ENCODE peak calls at places on chromosomes 16 and 17, in four cellular contexts. K is mesothelial cell of epicardium, S is dorsolateral prefrontal cortex, V is heart left ventricle. N is an unnamed sample.

GRCh38 chr17:36592316-36592710 is 634 bp downstream of the DHRS11 start:
- DNase-seq in S (peak; percentile 53), K (no peak), V (peak; percentile 40), N (peak; percentile 32)

GRCh38 chr16:5510819-5511370 is 413.3 kb upstream of the EEF2KMT start:
- DNase-seq in V (no peak), K (no peak), S (no peak), N (no peak)

GRCh38 chr16:3879887-3880564 is 487 bp downstream of the CREBBP start:
- DNase-seq in K (peak; percentile 77), S (peak; percentile 83), V (peak; percentile 82), N (no peak)

GRCh38 chr16:12802661-12803060 is 1.0 kb downstream of the CPPED1 start:
- DNase-seq in V (no peak), S (no peak), K (no peak), N (no peak)

GRCh38 chr16:70675851-70676513 is 9.9 kb downstream of the MTSS2 start:
- DNase-seq in S (peak; percentile 35), V (peak; percentile 38), K (no peak), N (no peak)

GRCh38 chr16:25064967-25065366 is 46.6 kb upstream of the LCMT1 start:
- DNase-seq in V (no peak), S (no peak), K (no peak), N (peak; percentile 55)

GRCh38 chr16:51449441-51449840 is 298.4 kb upstream of the SALL1 start:
- DNase-seq in K (no peak), V (no peak), S (no peak), N (no peak)

GRCh38 chr16:21701271-21701670 is 37.5 kb downstream of the OTOA start:
- DNase-seq in K (no peak), V (no peak), S (no peak), N (no peak)

GRCh38 chr17:58452738-58453137 is 35.4 kb upstream of the RNF43 start:
- DNase-seq in K (no peak), V (no peak), S (no peak), N (peak; percentile 9)

GRCh38 chr17:81049372-81049911 is 14.5 kb downstream of the BAIAP2 start:
- DNase-seq in V (no peak), S (no peak), K (no peak), N (no peak)

GRCh38 chr16:87308826-87309225 is 8.4 kb downstream of the C16orf95 start:
- DNase-seq in S (no peak), V (no peak), K (no peak), N (no peak)

GRCh38 chr17:28908640-28909098 is 5.8 kb upstream of the DHRS13 start:
- DNase-seq in V (peak; percentile 41), K (no peak), S (peak; percentile 47), N (no peak)

GRCh38 chr16:68884867-68885266 is 41.5 kb downstream of the TANGO6 start:
- DNase-seq in V (no peak), S (no peak), K (no peak), N (no peak)

GRCh38 chr17:49361902-49362722 is at the start of gene ZNF652:
- DNase-seq in S (peak; percentile 93), V (peak; percentile 88), K (peak; percentile 97), N (peak; percentile 43)

GRCh38 chr17:49362723-49363117 is 670 bp upstream of the ZNF652 start:
- DNase-seq in S (no peak), K (no peak), V (no peak), N (no peak)

GRCh38 chr17:49363251-49363650 is 1.2 kb upstream of the ZNF652 start:
- DNase-seq in S (no peak), K (no peak), V (no peak), N (no peak)

GRCh38 chr17:49365667-49366066 is 3.6 kb upstream of the ZNF652 start:
- DNase-seq in S (peak; percentile 67), K (no peak), V (peak; percentile 38), N (no peak)

GRCh38 chr17:49364119-49364518 is 2.1 kb upstream of the ZNF652 start:
- DNase-seq in S (no peak), V (no peak), K (no peak), N (no peak)
- TF ChIP-seq CTCF in S (no peak), V (no peak), K (no peak), N (no peak)

GRCh38 chr17:7555320-7555948 is 3.1 kb upstream of the TNFSF13 start:
- DNase-seq in K (no peak), V (no peak), S (no peak), N (no peak)
- TF ChIP-seq CTCF in K (no peak), V (no peak), S (no peak), N (peak; percentile 31)

GRCh38 chr17:46851029-46851741 is at the start of gene WNT9B:
- DNase-seq in V (no peak), K (peak; percentile 76), S (peak; percentile 42), N (no peak)
- TF ChIP-seq CTCF in V (no peak), K (no peak), S (no peak), N (no peak)

GRCh38 chr17:78689029-78689428 is 93.0 kb downstream of the CYTH1 start:
- DNase-seq in S (no peak), V (no peak), K (no peak), N (no peak)
- TF ChIP-seq CTCF in S (peak; percentile 20), V (no peak), K (no peak), N (no peak)

DNA sequence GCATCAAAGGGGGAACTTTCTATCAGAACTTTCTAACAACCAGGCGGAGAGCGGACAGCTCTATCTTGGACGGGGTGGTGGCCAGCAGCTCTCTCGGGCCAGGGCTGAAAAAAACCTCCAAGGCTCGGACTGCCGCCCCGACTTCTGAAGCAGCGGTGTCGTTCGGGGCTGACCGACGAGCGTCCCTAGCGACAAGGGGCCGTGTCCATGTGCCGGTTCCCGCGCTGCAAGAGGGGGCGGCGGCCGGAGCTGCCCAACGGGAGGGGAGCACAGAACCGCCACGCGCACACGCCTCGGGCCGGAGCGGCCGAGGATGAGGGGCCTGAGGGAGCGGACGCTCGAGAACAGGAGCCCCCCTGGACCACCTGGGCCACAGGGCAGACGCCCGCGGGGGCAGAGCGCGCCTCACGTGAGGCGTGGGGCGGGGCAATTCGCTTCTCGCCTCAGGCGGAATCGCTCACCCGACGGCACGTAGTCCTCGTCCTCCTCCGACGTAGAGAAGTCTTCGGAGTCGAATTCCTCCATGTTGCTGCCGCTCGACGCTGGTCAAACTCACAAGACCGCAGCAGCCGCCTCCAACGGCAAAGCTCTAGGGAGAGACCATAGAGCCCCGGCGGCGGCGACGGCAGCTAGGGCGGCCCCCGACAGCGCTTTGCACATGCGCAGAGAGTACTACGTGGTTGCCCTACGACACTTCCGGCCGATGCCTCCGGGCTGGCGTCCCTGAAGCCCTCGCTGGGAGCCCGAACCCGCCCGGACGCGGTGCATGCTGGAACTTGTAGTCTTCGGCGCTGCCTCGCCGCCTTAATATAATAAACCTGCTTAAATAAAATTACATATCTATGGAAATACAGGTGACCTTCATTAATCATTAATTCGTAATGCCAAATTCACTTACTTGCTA is at the start of gene CFDP1:
- DNase-seq in V (peak; percentile 98), S (peak; percentile 96), K (peak; percentile 95), N (no peak)
- TF ChIP-seq CTCF in V (no peak), S (peak; percentile 28), K (no peak), N (no peak)

DNA sequence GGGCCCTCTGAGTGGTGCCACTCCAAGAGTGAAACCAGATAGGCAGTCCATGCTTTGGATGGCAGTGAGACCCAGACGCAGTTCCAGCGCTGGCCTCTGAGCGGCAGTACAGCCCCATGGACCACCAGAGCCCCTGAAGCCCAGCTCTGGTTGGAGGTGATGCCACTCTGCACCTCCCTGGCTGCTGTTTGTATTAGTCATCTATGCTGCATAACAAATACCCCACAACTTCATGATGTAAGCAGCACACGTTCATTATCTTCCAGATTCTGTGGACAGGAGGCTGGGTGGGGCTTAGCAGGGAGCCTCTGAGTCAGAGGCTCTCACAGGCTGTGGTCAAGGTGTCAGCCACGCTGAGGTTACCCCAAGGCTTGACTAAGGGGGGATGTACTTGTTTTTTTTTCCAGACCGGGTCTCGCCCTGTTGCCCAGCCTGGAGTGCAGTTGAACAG is 5.1 kb upstream of the NME4 start:
- DNase-seq in S (no peak), K (no peak), V (peak; percentile 39), N (no peak)
- TF ChIP-seq CTCF in S (peak; percentile 56), K (peak; percentile 43), V (peak; percentile 58), N (peak; percentile 88)

GRCh38 chr17:76547642-76548202 is 7.9 kb downstream of the PRCD start:
- DNase-seq in K (no peak), V (no peak), S (no peak), N (no peak)
- TF ChIP-seq CTCF in K (no peak), V (no peak), S (no peak), N (no peak)

DNA sequence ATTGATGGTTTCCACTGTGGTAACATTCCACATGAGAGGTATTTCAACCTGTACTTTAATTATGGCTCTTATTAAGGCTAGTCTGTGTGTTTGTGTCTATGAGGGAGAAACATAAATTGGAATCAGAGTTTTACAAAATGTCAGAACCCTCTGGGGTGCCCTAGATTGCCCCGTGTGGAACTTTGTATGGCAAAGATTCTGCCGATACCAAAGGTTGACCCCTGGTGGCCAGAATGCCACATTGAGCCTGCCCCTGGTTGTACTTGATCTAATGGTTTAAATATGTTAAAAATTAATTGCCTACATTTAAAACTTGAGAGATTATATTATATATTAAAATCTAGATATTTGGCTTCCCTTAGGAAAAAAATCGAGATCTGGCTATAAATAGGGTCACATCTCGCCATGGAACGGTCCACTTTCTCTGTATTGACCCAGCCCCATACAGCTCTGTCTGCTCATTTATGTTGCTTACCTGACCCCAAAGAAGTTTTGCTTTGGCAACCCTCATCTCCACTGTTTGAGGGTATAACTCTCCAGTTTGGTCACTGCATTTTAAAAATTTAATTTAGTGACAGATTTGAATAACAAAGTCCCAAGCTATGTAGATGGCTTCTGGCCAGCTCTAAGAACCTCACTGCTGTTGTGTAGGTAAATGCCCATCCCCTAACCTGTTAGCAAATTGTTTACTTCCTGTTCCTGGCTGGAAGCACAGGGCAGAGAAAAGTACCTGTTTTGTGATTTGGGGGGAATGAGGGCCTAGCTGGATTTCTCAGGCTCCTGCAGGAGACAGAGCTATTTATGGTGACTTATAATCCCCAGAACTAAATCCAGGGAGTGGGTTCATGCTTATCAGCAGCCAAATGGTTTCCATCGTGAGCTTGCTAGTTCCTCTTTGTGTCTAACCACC is 95.0 kb downstream of the PLCG2 start:
- DNase-seq in S (no peak), K (peak; percentile 61), V (peak; percentile 37), N (no peak)
- TF ChIP-seq CTCF in S (peak; percentile 65), K (peak; percentile 89), V (peak; percentile 69), N (peak; percentile 94)

DNA sequence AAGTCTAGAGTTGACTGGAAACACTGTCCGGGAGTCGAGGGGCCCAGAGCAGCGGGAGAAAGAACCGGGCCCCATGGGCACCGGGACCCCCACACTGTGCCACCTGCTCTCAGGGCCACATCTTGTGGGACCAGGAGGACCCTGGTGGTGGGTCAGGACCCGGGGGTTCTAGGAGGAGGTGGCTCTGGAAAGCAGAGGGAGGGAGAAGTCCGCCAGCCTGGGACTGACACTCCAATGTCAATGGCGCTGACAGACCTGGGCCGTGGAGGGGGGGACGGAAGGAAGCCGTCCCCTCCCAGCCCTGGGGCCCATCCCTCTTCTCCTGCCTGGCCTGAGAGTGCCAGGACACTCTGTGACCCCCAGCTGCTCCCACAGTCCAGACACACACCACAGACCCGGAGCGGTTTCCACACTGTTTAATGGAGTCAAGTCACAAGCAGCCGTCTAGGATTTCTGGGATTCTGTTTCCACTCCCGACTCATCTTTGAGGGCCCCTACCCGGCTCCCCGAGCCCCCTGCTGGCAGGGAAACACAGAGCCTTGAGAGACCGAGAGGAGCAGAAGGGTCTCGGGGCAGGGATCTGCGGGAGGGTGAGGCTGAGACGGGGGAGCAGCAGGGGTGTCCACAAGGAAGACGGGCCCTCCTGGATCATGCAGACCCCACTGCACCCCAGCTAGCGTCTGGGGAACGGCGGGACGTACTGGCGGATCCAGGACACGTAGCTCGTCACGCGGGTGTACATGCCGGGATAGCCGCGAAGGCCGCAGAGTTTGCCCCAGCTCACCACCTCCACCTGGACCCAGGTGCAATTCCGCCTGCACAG is 23.6 kb upstream of the UBE2I start:
- DNase-seq in S (no peak), K (no peak), V (no peak), N (no peak)
- TF ChIP-seq CTCF in S (no peak), K (no peak), V (no peak), N (peak; percentile 22)